ENCODE peak calls at places on chromosomes 11 and 22, in five cellular contexts. One of them, this sample, is unnamed.

GRCh38 chr11:9203715-9204311 is 61.3 kb downstream of the DENND5A start:
- DNase-seq in MM.1S: no peak
- DNase-seq in HCT116: no peak
- DNase-seq in AG09309: no peak
- DNase-seq in fibroblast of the aortic adventitia: no peak
- DNase-seq in this sample: peak; percentile 29

GRCh38 chr22:22883090-22883727 is 4.4 kb upstream of the IGLL5 start:
- DNase-seq in MM.1S: no peak
- DNase-seq in fibroblast of the aortic adventitia: no peak
- DNase-seq in AG09309: no peak
- DNase-seq in HCT116: no peak
- DNase-seq in this sample: no peak

GRCh38 chr11:27204527-27204926 is 158.5 kb downstream of the CCDC34 start:
- DNase-seq in HCT116: peak; percentile 15
- DNase-seq in fibroblast of the aortic adventitia: no peak
- DNase-seq in AG09309: no peak
- DNase-seq in MM.1S: peak; percentile 18
- DNase-seq in this sample: peak; percentile 25

GRCh38 chr11:63919267-63920125 is 2.5 kb upstream of the RCOR2 start:
- DNase-seq in fibroblast of the aortic adventitia: peak; percentile 22
- DNase-seq in HCT116: no peak
- DNase-seq in AG09309: no peak
- DNase-seq in MM.1S: no peak
- DNase-seq in this sample: no peak

GRCh38 chr11:67698247-67698646 is 23.8 kb upstream of the ALDH3B2 start:
- DNase-seq in MM.1S: peak; percentile 40
- DNase-seq in AG09309: no peak
- DNase-seq in fibroblast of the aortic adventitia: no peak
- DNase-seq in HCT116: peak; percentile 22
- DNase-seq in this sample: peak; percentile 60

GRCh38 chr11:110565690-110566336 is 136.1 kb downstream of the FDX1 start:
- DNase-seq in fibroblast of the aortic adventitia: no peak
- DNase-seq in HCT116: no peak
- DNase-seq in MM.1S: peak; percentile 59
- DNase-seq in AG09309: no peak
- DNase-seq in this sample: no peak

GRCh38 chr11:19987243-19987870 is 172.9 kb downstream of the DBX1 start:
- DNase-seq in HCT116: no peak
- DNase-seq in fibroblast of the aortic adventitia: peak; percentile 30
- DNase-seq in AG09309: no peak
- DNase-seq in MM.1S: no peak
- DNase-seq in this sample: no peak

GRCh38 chr11:74084796-74085541 is 76.1 kb upstream of the UCP3 start:
- DNase-seq in AG09309: no peak
- DNase-seq in fibroblast of the aortic adventitia: peak; percentile 49
- DNase-seq in MM.1S: no peak
- DNase-seq in HCT116: no peak
- DNase-seq in this sample: no peak

GRCh38 chr11:66218026-66218425 is 50.4 kb upstream of the RAB1B start:
- DNase-seq in MM.1S: peak; percentile 9
- DNase-seq in AG09309: no peak
- DNase-seq in HCT116: no peak
- DNase-seq in fibroblast of the aortic adventitia: no peak
- DNase-seq in this sample: no peak

GRCh38 chr22:38638734-38639133 is 17.5 kb downstream of the FAM227A start:
- DNase-seq in AG09309: no peak
- DNase-seq in fibroblast of the aortic adventitia: no peak
- DNase-seq in HCT116: no peak
- DNase-seq in MM.1S: no peak
- DNase-seq in this sample: no peak

GRCh38 chr11:69244286-69244685 is 49.7 kb upstream of the MYEOV start:
- DNase-seq in HCT116: no peak
- DNase-seq in AG09309: no peak
- DNase-seq in fibroblast of the aortic adventitia: no peak
- DNase-seq in MM.1S: no peak
- DNase-seq in this sample: no peak

GRCh38 chr11:66739983-66740382 is 11.0 kb upstream of the SPTBN2 start:
- DNase-seq in AG09309: peak; percentile 4
- DNase-seq in fibroblast of the aortic adventitia: peak; percentile 52
- DNase-seq in HCT116: no peak
- DNase-seq in MM.1S: no peak
- DNase-seq in this sample: no peak

GRCh38 chr22:46045459-46046298 is 68.7 kb upstream of the WNT7B start:
- DNase-seq in AG09309: no peak
- DNase-seq in fibroblast of the aortic adventitia: no peak
- DNase-seq in HCT116: no peak
- DNase-seq in MM.1S: no peak
- DNase-seq in this sample: no peak

GRCh38 chr11:8312966-8313365 is 49.3 kb upstream of the LMO1 start:
- DNase-seq in AG09309: no peak
- DNase-seq in HCT116: no peak
- DNase-seq in MM.1S: no peak
- DNase-seq in fibroblast of the aortic adventitia: no peak
- DNase-seq in this sample: no peak

GRCh38 chr11:67302571-67303131 is 679 bp upstream of the SSH3 start:
- DNase-seq in AG09309: no peak
- DNase-seq in HCT116: no peak
- DNase-seq in fibroblast of the aortic adventitia: no peak
- DNase-seq in MM.1S: no peak
- DNase-seq in this sample: no peak

GRCh38 chr11:69819109-69819490 is at the start of gene FGF3:
- DNase-seq in AG09309: no peak
- DNase-seq in HCT116: no peak
- DNase-seq in MM.1S: no peak
- DNase-seq in fibroblast of the aortic adventitia: no peak
- DNase-seq in this sample: no peak

GRCh38 chr22:49066619-49067018 is 761.1 kb downstream of the BRD1 start:
- DNase-seq in HCT116: no peak
- DNase-seq in AG09309: no peak
- DNase-seq in fibroblast of the aortic adventitia: no peak
- DNase-seq in MM.1S: no peak
- DNase-seq in this sample: no peak

GRCh38 chr11:59368238-59369022 is 9.7 kb downstream of the OR5AN1 start:
- DNase-seq in AG09309: no peak
- DNase-seq in HCT116: no peak
- DNase-seq in fibroblast of the aortic adventitia: no peak
- DNase-seq in MM.1S: peak; percentile 90
- DNase-seq in this sample: peak; percentile 11

GRCh38 chr22:37906364-37907008 is 389 bp downstream of the MICALL1 start:
- DNase-seq in AG09309: no peak
- DNase-seq in MM.1S: peak; percentile 38
- DNase-seq in HCT116: no peak
- DNase-seq in fibroblast of the aortic adventitia: no peak
- DNase-seq in this sample: peak; percentile 46

GRCh38 chr22:39080993-39081513 is 4.0 kb downstream of the APOBEC3G start:
- DNase-seq in HCT116: no peak
- DNase-seq in AG09309: no peak
- DNase-seq in fibroblast of the aortic adventitia: no peak
- DNase-seq in MM.1S: no peak
- DNase-seq in this sample: no peak

GRCh38 chr11:64241175-64241429 is 207 bp downstream of the FKBP2 start:
- DNase-seq in MM.1S: no peak
- DNase-seq in HCT116: no peak
- DNase-seq in fibroblast of the aortic adventitia: no peak
- DNase-seq in AG09309: no peak
- DNase-seq in this sample: no peak

GRCh38 chr11:65491614-65492386 is 7.0 kb upstream of the MALAT1 start:
- DNase-seq in MM.1S: no peak
- DNase-seq in HCT116: peak; percentile 93
- DNase-seq in AG09309: peak; percentile 97
- DNase-seq in fibroblast of the aortic adventitia: peak; percentile 99
- DNase-seq in this sample: peak; percentile 69

GRCh38 chr22:29312218-29313125 is 3.0 kb downstream of the RASL10A start:
- DNase-seq in HCT116: no peak
- DNase-seq in MM.1S: no peak
- DNase-seq in AG09309: no peak
- DNase-seq in fibroblast of the aortic adventitia: no peak
- DNase-seq in this sample: no peak

GRCh38 chr11:60634151-60634550 is 65.3 kb upstream of the MS4A8 start:
- DNase-seq in fibroblast of the aortic adventitia: no peak
- DNase-seq in AG09309: no peak
- DNase-seq in HCT116: peak; percentile 1
- DNase-seq in MM.1S: no peak
- DNase-seq in this sample: peak; percentile 68

GRCh38 chr11:122491486-122491885 is 164.0 kb upstream of the UBASH3B start:
- DNase-seq in HCT116: no peak
- DNase-seq in fibroblast of the aortic adventitia: peak; percentile 84
- DNase-seq in MM.1S: no peak
- DNase-seq in AG09309: peak; percentile 47
- DNase-seq in this sample: no peak

GRCh38 chr11:119537641-119538253 is 114.8 kb upstream of the THY1 start:
- DNase-seq in fibroblast of the aortic adventitia: no peak
- DNase-seq in MM.1S: no peak
- DNase-seq in HCT116: no peak
- DNase-seq in AG09309: no peak
- DNase-seq in this sample: no peak

GRCh38 chr22:33883561-33883960 is 36.7 kb downstream of the LARGE1 start:
- DNase-seq in AG09309: no peak
- DNase-seq in HCT116: no peak
- DNase-seq in MM.1S: no peak
- DNase-seq in fibroblast of the aortic adventitia: no peak
- DNase-seq in this sample: peak; percentile 70

GRCh38 chr11:63917685-63918523 is 940 bp upstream of the RCOR2 start:
- DNase-seq in MM.1S: peak; percentile 13
- DNase-seq in AG09309: no peak
- DNase-seq in fibroblast of the aortic adventitia: peak; percentile 51
- DNase-seq in HCT116: peak; percentile 68
- DNase-seq in this sample: peak; percentile 29

GRCh38 chr11:134045799-134046635 is 22.9 kb upstream of the JAM3 start:
- DNase-seq in HCT116: no peak
- DNase-seq in fibroblast of the aortic adventitia: no peak
- DNase-seq in AG09309: no peak
- DNase-seq in MM.1S: no peak
- DNase-seq in this sample: no peak

GRCh38 chr22:42336527-42337227 is 66.2 kb upstream of the TCF20 start:
- DNase-seq in HCT116: no peak
- DNase-seq in AG09309: no peak
- DNase-seq in fibroblast of the aortic adventitia: no peak
- DNase-seq in MM.1S: no peak
- DNase-seq in this sample: no peak

GRCh38 chr11:32331098-32331497 is 104.2 kb downstream of the WT1 start:
- DNase-seq in fibroblast of the aortic adventitia: peak; percentile 67
- DNase-seq in HCT116: no peak
- DNase-seq in MM.1S: no peak
- DNase-seq in AG09309: no peak
- DNase-seq in this sample: no peak

GRCh38 chr11:68327586-68328370 is 15.4 kb downstream of the LRP5 start:
- DNase-seq in HCT116: no peak
- DNase-seq in AG09309: no peak
- DNase-seq in fibroblast of the aortic adventitia: no peak
- DNase-seq in MM.1S: no peak
- DNase-seq in this sample: no peak

GRCh38 chr11:42766191-42766590 is 545.6 kb upstream of the API5 start:
- DNase-seq in fibroblast of the aortic adventitia: no peak
- DNase-seq in AG09309: no peak
- DNase-seq in HCT116: no peak
- DNase-seq in MM.1S: no peak
- DNase-seq in this sample: no peak

GRCh38 chr11:42768576-42768975 is 543.2 kb upstream of the API5 start:
- DNase-seq in HCT116: no peak
- DNase-seq in fibroblast of the aortic adventitia: no peak
- DNase-seq in MM.1S: no peak
- DNase-seq in AG09309: no peak
- DNase-seq in this sample: no peak

GRCh38 chr11:42772886-42773285 is 538.9 kb upstream of the API5 start:
- DNase-seq in fibroblast of the aortic adventitia: no peak
- DNase-seq in MM.1S: peak; percentile 31
- DNase-seq in AG09309: no peak
- DNase-seq in HCT116: no peak
- DNase-seq in this sample: no peak

GRCh38 chr11:42764936-42765335 is 546.9 kb upstream of the API5 start:
- DNase-seq in fibroblast of the aortic adventitia: no peak
- DNase-seq in AG09309: no peak
- DNase-seq in MM.1S: no peak
- DNase-seq in HCT116: no peak
- DNase-seq in this sample: no peak

DNA sequence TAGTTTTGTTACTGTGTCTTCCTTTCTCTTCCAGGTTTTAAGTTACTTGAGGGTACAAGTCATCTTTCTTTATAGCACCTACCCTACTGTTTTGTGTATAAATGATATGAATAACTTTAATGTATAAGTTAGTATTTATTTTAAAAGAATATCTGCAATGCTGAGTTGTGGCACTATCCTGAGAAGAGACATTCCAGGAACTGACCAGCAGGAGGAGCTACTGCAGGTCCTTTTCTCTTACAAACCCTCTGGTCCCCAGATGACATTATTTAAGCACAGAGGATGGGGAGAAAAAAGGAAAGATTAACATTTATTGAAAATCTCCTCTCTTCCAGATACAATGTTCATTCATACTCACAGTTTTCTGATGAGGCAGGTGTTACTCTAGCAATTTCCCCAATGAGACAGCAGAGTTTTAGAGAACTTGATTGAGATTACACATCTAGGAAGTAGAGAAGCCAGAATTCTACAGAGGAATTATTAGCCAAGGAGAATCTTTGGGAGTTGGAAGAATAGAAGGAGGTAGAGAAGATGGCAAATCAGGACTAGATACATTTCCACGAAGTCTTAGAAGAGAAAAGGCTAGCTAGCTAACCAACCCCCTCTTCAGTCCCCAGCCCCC is 541.2 kb upstream of the API5 start:
- DNase-seq in HCT116: no peak
- DNase-seq in AG09309: no peak
- DNase-seq in fibroblast of the aortic adventitia: no peak
- DNase-seq in MM.1S: peak; percentile 41
- DNase-seq in this sample: peak; percentile 49
- TF ChIP-seq CTCF in HCT116: peak; percentile 43
- TF ChIP-seq CTCF in AG09309: no peak
- TF ChIP-seq CTCF in fibroblast of the aortic adventitia: no peak
- TF ChIP-seq CTCF in MM.1S: peak; percentile 65
- TF ChIP-seq CTCF in this sample: peak; percentile 72

GRCh38 chr22:43848366-43849171 is 13.7 kb downstream of the SULT4A1 start:
- DNase-seq in AG09309: no peak
- DNase-seq in fibroblast of the aortic adventitia: peak; percentile 47
- DNase-seq in MM.1S: no peak
- DNase-seq in HCT116: peak; percentile 4
- DNase-seq in this sample: peak; percentile 19
- TF ChIP-seq CTCF in AG09309: peak; percentile 65
- TF ChIP-seq CTCF in fibroblast of the aortic adventitia: peak; percentile 52
- TF ChIP-seq CTCF in MM.1S: peak; percentile 39
- TF ChIP-seq CTCF in HCT116: peak; percentile 47
- TF ChIP-seq CTCF in this sample: peak; percentile 23

DNA sequence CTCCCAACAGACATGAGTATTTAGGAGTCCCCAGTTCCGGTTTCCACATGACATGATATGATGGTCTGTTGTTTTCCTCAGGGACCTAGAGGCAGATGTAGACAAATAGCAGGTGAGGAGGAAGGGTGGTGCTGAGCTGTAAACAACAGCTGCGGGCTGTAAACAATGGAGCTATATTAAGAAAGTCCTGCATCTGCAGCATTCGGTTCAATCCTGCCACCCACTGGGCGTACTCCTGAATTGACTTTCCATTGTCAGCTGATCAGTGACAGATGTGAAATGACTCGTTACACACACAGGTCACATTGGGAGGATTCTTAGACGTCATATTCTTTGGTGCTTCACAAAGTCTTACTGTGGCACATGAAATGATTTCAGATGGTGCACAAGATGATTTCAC is 26.8 kb upstream of the RAG1 start:
- DNase-seq in HCT116: peak; percentile 38
- DNase-seq in fibroblast of the aortic adventitia: peak; percentile 25
- DNase-seq in MM.1S: peak; percentile 78
- DNase-seq in AG09309: peak; percentile 2
- DNase-seq in this sample: peak; percentile 77
- TF ChIP-seq CTCF in HCT116: peak; percentile 42
- TF ChIP-seq CTCF in fibroblast of the aortic adventitia: peak; percentile 15
- TF ChIP-seq CTCF in MM.1S: peak; percentile 72
- TF ChIP-seq CTCF in AG09309: peak; percentile 47
- TF ChIP-seq CTCF in this sample: peak; percentile 49

GRCh38 chr11:2366733-2367132 is 10.4 kb upstream of the CD81 start:
- DNase-seq in fibroblast of the aortic adventitia: no peak
- DNase-seq in HCT116: no peak
- DNase-seq in MM.1S: no peak
- DNase-seq in AG09309: no peak
- DNase-seq in this sample: no peak
- TF ChIP-seq CTCF in fibroblast of the aortic adventitia: no peak
- TF ChIP-seq CTCF in HCT116: no peak
- TF ChIP-seq CTCF in MM.1S: no peak
- TF ChIP-seq CTCF in AG09309: no peak
- TF ChIP-seq CTCF in this sample: no peak